ENCODE peak calls at places on chromosomes 16 and 17, in ten cellular contexts. G, W, Q, C, N, P, A, D, Y and O are unnamed samples.

GRCh38 chr17:64155751-64156544 is 26.0 kb upstream of the ERN1 start:
- DNase-seq in W (no peak), D (no peak), C (no peak), A (no peak), Y (no peak), P (peak; percentile 32), G (no peak), Q (peak; percentile 78), N (no peak), O (peak; percentile 42)

GRCh38 chr16:11042205-11042604 is 97.8 kb downstream of the CLEC16A start:
- DNase-seq in Q (no peak), C (no peak), Y (no peak), D (no peak), P (no peak), W (no peak), A (no peak), N (no peak), G (no peak), O (no peak)

GRCh38 chr16:87930456-87930855 is 5.9 kb downstream of the CA5A start:
- DNase-seq in Q (peak; percentile 26), D (no peak), C (no peak), Y (no peak), W (no peak), A (peak; percentile 22), G (no peak), P (peak; percentile 75), N (no peak), O (no peak)

GRCh38 chr17:4236456-4236855 is 27.3 kb downstream of the ANKFY1 start:
- DNase-seq in P (no peak), N (no peak), D (no peak), Q (peak; percentile 27), Y (no peak), G (no peak), W (no peak), A (no peak), C (no peak), O (no peak)

GRCh38 chr17:76121932-76122383 is 18.4 kb upstream of the EXOC7 start:
- DNase-seq in A (no peak), P (no peak), G (no peak), Q (peak; percentile 22), D (no peak), C (no peak), W (no peak), N (no peak), Y (no peak), O (no peak)

GRCh38 chr16:88688013-88688778 is 1.9 kb upstream of the SNAI3 start:
- DNase-seq in P (peak; percentile 85), W (no peak), Y (no peak), N (no peak), A (peak; percentile 69), C (no peak), G (no peak), Q (no peak), D (no peak), O (no peak)

GRCh38 chr16:63287411-63287810 is 1251.2 kb upstream of the CDH8 start:
- DNase-seq in W (no peak), D (no peak), Y (no peak), A (peak; percentile 0), C (no peak), G (no peak), P (no peak), Q (no peak), N (no peak), O (no peak)

GRCh38 chr17:35947156-35947585 is 3.7 kb upstream of the LYZL6 start:
- DNase-seq in D (peak; percentile 21), P (peak; percentile 68), Y (peak; percentile 1), W (no peak), N (no peak), C (no peak), Q (peak; percentile 54), A (peak; percentile 70), G (peak; percentile 9), O (no peak)

GRCh38 chr16:25134306-25134705 is 22.8 kb downstream of the LCMT1 start:
- DNase-seq in Q (no peak), G (no peak), Y (peak; percentile 63), C (no peak), A (no peak), D (no peak), N (no peak), W (no peak), P (no peak), O (no peak)

GRCh38 chr16:77409311-77409710 is 25.5 kb downstream of the ADAMTS18 start:
- DNase-seq in D (no peak), P (no peak), A (no peak), Q (no peak), W (no peak), N (no peak), Y (no peak), G (no peak), C (no peak), O (no peak)